ENCODE peak calls at places on chromosome X, in eight cellular contexts. One of them, this sample, is unnamed.

GRCh38 chrX:10173331-10173900 is 16.6 kb downstream of the CLCN4 start:
- DNase-seq in PC-3: no peak
- DNase-seq in fibroblast of lung: peak; percentile 95
- DNase-seq in mammary epithelial cell: peak; percentile 85
- DNase-seq in fibroblast of mammary gland: peak; percentile 93
- DNase-seq in lower leg skin: peak; percentile 38
- DNase-seq in CD4-positive, alpha-beta T cell: no peak
- DNase-seq in progenitor cell of endocrine pancreas: no peak
- DNase-seq in this sample: no peak

GRCh38 chrX:31524182-31524581 is 452.3 kb upstream of the FTHL17 start:
- DNase-seq in lower leg skin: no peak
- DNase-seq in progenitor cell of endocrine pancreas: no peak
- DNase-seq in PC-3: no peak
- DNase-seq in mammary epithelial cell: no peak
- DNase-seq in CD4-positive, alpha-beta T cell: no peak
- DNase-seq in fibroblast of lung: peak; percentile 32
- DNase-seq in fibroblast of mammary gland: no peak
- DNase-seq in this sample: no peak

GRCh38 chrX:151703487-151703886 is 8.2 kb downstream of the PRRG3 start:
- DNase-seq in progenitor cell of endocrine pancreas: no peak
- DNase-seq in PC-3: no peak
- DNase-seq in fibroblast of lung: peak; percentile 29
- DNase-seq in CD4-positive, alpha-beta T cell: no peak
- DNase-seq in lower leg skin: no peak
- DNase-seq in fibroblast of mammary gland: peak; percentile 53
- DNase-seq in mammary epithelial cell: no peak
- DNase-seq in this sample: no peak

GRCh38 chrX:70219938-70220764 is 14.3 kb upstream of the AWAT1 start:
- DNase-seq in CD4-positive, alpha-beta T cell: no peak
- DNase-seq in fibroblast of lung: peak; percentile 23
- DNase-seq in PC-3: peak; percentile 93
- DNase-seq in progenitor cell of endocrine pancreas: no peak
- DNase-seq in fibroblast of mammary gland: peak; percentile 79
- DNase-seq in mammary epithelial cell: peak; percentile 63
- DNase-seq in lower leg skin: peak; percentile 71
- DNase-seq in this sample: no peak

GRCh38 chrX:151825927-151826471 is 86.7 kb upstream of the MAGEA4 start:
- DNase-seq in CD4-positive, alpha-beta T cell: no peak
- DNase-seq in lower leg skin: peak; percentile 58
- DNase-seq in mammary epithelial cell: peak; percentile 59
- DNase-seq in fibroblast of lung: peak; percentile 91
- DNase-seq in fibroblast of mammary gland: peak; percentile 89
- DNase-seq in progenitor cell of endocrine pancreas: no peak
- DNase-seq in PC-3: peak; percentile 22
- DNase-seq in this sample: no peak

GRCh38 chrX:49844622-49845021 is 15.5 kb downstream of the PAGE4 start:
- DNase-seq in fibroblast of lung: no peak
- DNase-seq in mammary epithelial cell: no peak
- DNase-seq in lower leg skin: no peak
- DNase-seq in fibroblast of mammary gland: no peak
- DNase-seq in CD4-positive, alpha-beta T cell: no peak
- DNase-seq in PC-3: no peak
- DNase-seq in progenitor cell of endocrine pancreas: no peak
- DNase-seq in this sample: no peak

GRCh38 chrX:107451754-107452153 is 2.3 kb downstream of the FRMPD3 start:
- DNase-seq in lower leg skin: no peak
- DNase-seq in mammary epithelial cell: no peak
- DNase-seq in CD4-positive, alpha-beta T cell: no peak
- DNase-seq in progenitor cell of endocrine pancreas: no peak
- DNase-seq in fibroblast of mammary gland: no peak
- DNase-seq in PC-3: no peak
- DNase-seq in fibroblast of lung: no peak
- DNase-seq in this sample: no peak

GRCh38 chrX:106378616-106379015 is 210.5 kb downstream of the PWWP3B start:
- DNase-seq in progenitor cell of endocrine pancreas: no peak
- DNase-seq in CD4-positive, alpha-beta T cell: no peak
- DNase-seq in PC-3: no peak
- DNase-seq in lower leg skin: no peak
- DNase-seq in mammary epithelial cell: no peak
- DNase-seq in fibroblast of lung: no peak
- DNase-seq in fibroblast of mammary gland: no peak
- DNase-seq in this sample: no peak

GRCh38 chrX:24350217-24350616 is 10.2 kb upstream of the SUPT20HL1 start:
- DNase-seq in fibroblast of mammary gland: no peak
- DNase-seq in lower leg skin: no peak
- DNase-seq in progenitor cell of endocrine pancreas: no peak
- DNase-seq in PC-3: no peak
- DNase-seq in fibroblast of lung: no peak
- DNase-seq in mammary epithelial cell: no peak
- DNase-seq in CD4-positive, alpha-beta T cell: no peak
- DNase-seq in this sample: no peak

GRCh38 chrX:135923353-135923752 is 29.8 kb downstream of the SAGE1 start:
- DNase-seq in CD4-positive, alpha-beta T cell: no peak
- DNase-seq in progenitor cell of endocrine pancreas: no peak
- DNase-seq in fibroblast of mammary gland: no peak
- DNase-seq in PC-3: peak; percentile 46
- DNase-seq in lower leg skin: no peak
- DNase-seq in fibroblast of lung: no peak
- DNase-seq in mammary epithelial cell: no peak
- DNase-seq in this sample: no peak

GRCh38 chrX:21847342-21847741 is 7.9 kb downstream of the MBTPS2 start:
- DNase-seq in lower leg skin: no peak
- DNase-seq in PC-3: no peak
- DNase-seq in CD4-positive, alpha-beta T cell: no peak
- DNase-seq in mammary epithelial cell: no peak
- DNase-seq in fibroblast of mammary gland: no peak
- DNase-seq in progenitor cell of endocrine pancreas: no peak
- DNase-seq in fibroblast of lung: no peak
- DNase-seq in this sample: no peak

GRCh38 chrX:50200907-50201306 is at the start of gene AKAP4:
- DNase-seq in fibroblast of lung: no peak
- DNase-seq in lower leg skin: no peak
- DNase-seq in progenitor cell of endocrine pancreas: no peak
- DNase-seq in mammary epithelial cell: no peak
- DNase-seq in fibroblast of mammary gland: no peak
- DNase-seq in PC-3: no peak
- DNase-seq in CD4-positive, alpha-beta T cell: no peak
- DNase-seq in this sample: no peak

GRCh38 chrX:64662876-64663275 is 267.6 kb upstream of the MTMR8 start:
- DNase-seq in fibroblast of lung: no peak
- DNase-seq in CD4-positive, alpha-beta T cell: no peak
- DNase-seq in fibroblast of mammary gland: no peak
- DNase-seq in progenitor cell of endocrine pancreas: no peak
- DNase-seq in mammary epithelial cell: no peak
- DNase-seq in PC-3: no peak
- DNase-seq in lower leg skin: no peak
- DNase-seq in this sample: no peak

GRCh38 chrX:2391869-2392606 is 108.7 kb downstream of the DHRSX start:
- DNase-seq in fibroblast of lung: peak; percentile 96
- DNase-seq in mammary epithelial cell: peak; percentile 93
- DNase-seq in progenitor cell of endocrine pancreas: no peak
- DNase-seq in lower leg skin: no peak
- DNase-seq in fibroblast of mammary gland: peak; percentile 80
- DNase-seq in CD4-positive, alpha-beta T cell: no peak
- DNase-seq in PC-3: peak; percentile 93
- DNase-seq in this sample: no peak

GRCh38 chrX:131816551-131817136 is 206.5 kb upstream of the STK26 start:
- DNase-seq in lower leg skin: peak; percentile 65
- DNase-seq in PC-3: peak; percentile 83
- DNase-seq in fibroblast of lung: peak; percentile 58
- DNase-seq in fibroblast of mammary gland: peak; percentile 75
- DNase-seq in progenitor cell of endocrine pancreas: no peak
- DNase-seq in mammary epithelial cell: peak; percentile 83
- DNase-seq in CD4-positive, alpha-beta T cell: peak; percentile 77
- DNase-seq in this sample: no peak

GRCh38 chrX:154516655-154517100 is 646 bp upstream of the FAM3A start:
- DNase-seq in progenitor cell of endocrine pancreas: no peak
- DNase-seq in mammary epithelial cell: no peak
- DNase-seq in PC-3: no peak
- DNase-seq in lower leg skin: no peak
- DNase-seq in fibroblast of lung: peak; percentile 50
- DNase-seq in CD4-positive, alpha-beta T cell: no peak
- DNase-seq in fibroblast of mammary gland: peak; percentile 71
- DNase-seq in this sample: no peak

GRCh38 chrX:155020591-155020990 is 1.9 kb downstream of the F8 start:
- DNase-seq in fibroblast of mammary gland: no peak
- DNase-seq in CD4-positive, alpha-beta T cell: no peak
- DNase-seq in mammary epithelial cell: no peak
- DNase-seq in progenitor cell of endocrine pancreas: no peak
- DNase-seq in PC-3: no peak
- DNase-seq in fibroblast of lung: no peak
- DNase-seq in lower leg skin: no peak
- DNase-seq in this sample: no peak

GRCh38 chrX:94058728-94059382 is 384.8 kb downstream of the FAM133A start:
- DNase-seq in fibroblast of lung: no peak
- DNase-seq in progenitor cell of endocrine pancreas: no peak
- DNase-seq in CD4-positive, alpha-beta T cell: no peak
- DNase-seq in lower leg skin: no peak
- DNase-seq in fibroblast of mammary gland: peak; percentile 8
- DNase-seq in mammary epithelial cell: peak; percentile 20
- DNase-seq in PC-3: peak; percentile 39
- DNase-seq in this sample: no peak

GRCh38 chrX:102651968-102652744 is 873 bp downstream of the GPRASP1 start:
- DNase-seq in fibroblast of mammary gland: peak; percentile 42
- DNase-seq in mammary epithelial cell: no peak
- DNase-seq in progenitor cell of endocrine pancreas: no peak
- DNase-seq in CD4-positive, alpha-beta T cell: peak; percentile 70
- DNase-seq in lower leg skin: no peak
- DNase-seq in fibroblast of lung: peak; percentile 35
- DNase-seq in PC-3: no peak
- DNase-seq in this sample: no peak

GRCh38 chrX:102712967-102713677 is 874 bp downstream of the GPRASP2 start:
- DNase-seq in fibroblast of mammary gland: peak; percentile 52
- DNase-seq in fibroblast of lung: peak; percentile 54
- DNase-seq in lower leg skin: peak; percentile 43
- DNase-seq in progenitor cell of endocrine pancreas: no peak
- DNase-seq in mammary epithelial cell: peak; percentile 40
- DNase-seq in PC-3: peak; percentile 66
- DNase-seq in CD4-positive, alpha-beta T cell: no peak
- DNase-seq in this sample: no peak

GRCh38 chrX:18809641-18810040 is 102.2 kb downstream of the PPEF1 start:
- DNase-seq in fibroblast of mammary gland: no peak
- DNase-seq in progenitor cell of endocrine pancreas: no peak
- DNase-seq in fibroblast of lung: no peak
- DNase-seq in CD4-positive, alpha-beta T cell: no peak
- DNase-seq in mammary epithelial cell: no peak
- DNase-seq in lower leg skin: no peak
- DNase-seq in PC-3: no peak
- DNase-seq in this sample: no peak

GRCh38 chrX:113260474-113260873 is 419.8 kb upstream of the AMOT start:
- DNase-seq in lower leg skin: no peak
- DNase-seq in fibroblast of lung: no peak
- DNase-seq in CD4-positive, alpha-beta T cell: no peak
- DNase-seq in mammary epithelial cell: no peak
- DNase-seq in fibroblast of mammary gland: peak; percentile 20
- DNase-seq in PC-3: no peak
- DNase-seq in progenitor cell of endocrine pancreas: no peak
- DNase-seq in this sample: no peak
- TF ChIP-seq CTCF in lower leg skin: no peak
- TF ChIP-seq CTCF in fibroblast of lung: no peak
- TF ChIP-seq CTCF in CD4-positive, alpha-beta T cell: no peak
- TF ChIP-seq CTCF in mammary epithelial cell: peak; percentile 9
- TF ChIP-seq CTCF in fibroblast of mammary gland: peak; percentile 45
- TF ChIP-seq CTCF in PC-3: no peak
- TF ChIP-seq CTCF in progenitor cell of endocrine pancreas: peak; percentile 36
- TF ChIP-seq CTCF in this sample: no peak

GRCh38 chrX:7170903-7171302 is 22.9 kb upstream of the PUDP start:
- DNase-seq in progenitor cell of endocrine pancreas: no peak
- DNase-seq in fibroblast of mammary gland: peak; percentile 37
- DNase-seq in fibroblast of lung: no peak
- DNase-seq in mammary epithelial cell: no peak
- DNase-seq in lower leg skin: no peak
- DNase-seq in CD4-positive, alpha-beta T cell: no peak
- DNase-seq in PC-3: peak; percentile 43
- DNase-seq in this sample: no peak
- TF ChIP-seq CTCF in progenitor cell of endocrine pancreas: peak; percentile 45
- TF ChIP-seq CTCF in fibroblast of mammary gland: peak; percentile 33
- TF ChIP-seq CTCF in fibroblast of lung: no peak
- TF ChIP-seq CTCF in mammary epithelial cell: peak; percentile 38
- TF ChIP-seq CTCF in lower leg skin: no peak
- TF ChIP-seq CTCF in CD4-positive, alpha-beta T cell: peak; percentile 48
- TF ChIP-seq CTCF in PC-3: peak; percentile 59
- TF ChIP-seq CTCF in this sample: no peak

GRCh38 chrX:56833626-56834025 is 104.6 kb downstream of the NBDY start:
- DNase-seq in progenitor cell of endocrine pancreas: no peak
- DNase-seq in mammary epithelial cell: peak; percentile 37
- DNase-seq in lower leg skin: no peak
- DNase-seq in CD4-positive, alpha-beta T cell: no peak
- DNase-seq in fibroblast of lung: peak; percentile 1
- DNase-seq in fibroblast of mammary gland: no peak
- DNase-seq in PC-3: no peak
- DNase-seq in this sample: no peak
- TF ChIP-seq CTCF in progenitor cell of endocrine pancreas: no peak
- TF ChIP-seq CTCF in mammary epithelial cell: no peak
- TF ChIP-seq CTCF in lower leg skin: no peak
- TF ChIP-seq CTCF in CD4-positive, alpha-beta T cell: no peak
- TF ChIP-seq CTCF in fibroblast of lung: no peak
- TF ChIP-seq CTCF in fibroblast of mammary gland: no peak
- TF ChIP-seq CTCF in PC-3: no peak
- TF ChIP-seq CTCF in this sample: no peak

GRCh38 chrX:14506866-14507265 is 22.5 kb upstream of the GLRA2 start:
- DNase-seq in progenitor cell of endocrine pancreas: no peak
- DNase-seq in PC-3: peak; percentile 19
- DNase-seq in fibroblast of mammary gland: no peak
- DNase-seq in lower leg skin: no peak
- DNase-seq in CD4-positive, alpha-beta T cell: no peak
- DNase-seq in mammary epithelial cell: peak; percentile 11
- DNase-seq in fibroblast of lung: no peak
- DNase-seq in this sample: no peak

GRCh38 chrX:14505648-14506047 is 23.7 kb upstream of the GLRA2 start:
- DNase-seq in fibroblast of mammary gland: no peak
- DNase-seq in CD4-positive, alpha-beta T cell: no peak
- DNase-seq in PC-3: no peak
- DNase-seq in mammary epithelial cell: no peak
- DNase-seq in progenitor cell of endocrine pancreas: no peak
- DNase-seq in fibroblast of lung: no peak
- DNase-seq in lower leg skin: no peak
- DNase-seq in this sample: no peak

GRCh38 chrX:14501312-14501711 is 28.0 kb upstream of the GLRA2 start:
- DNase-seq in fibroblast of lung: no peak
- DNase-seq in progenitor cell of endocrine pancreas: no peak
- DNase-seq in fibroblast of mammary gland: no peak
- DNase-seq in PC-3: no peak
- DNase-seq in mammary epithelial cell: no peak
- DNase-seq in CD4-positive, alpha-beta T cell: no peak
- DNase-seq in lower leg skin: no peak
- DNase-seq in this sample: no peak

GRCh38 chrX:14508025-14508690 is 21.2 kb upstream of the GLRA2 start:
- DNase-seq in progenitor cell of endocrine pancreas: no peak
- DNase-seq in fibroblast of mammary gland: no peak
- DNase-seq in lower leg skin: no peak
- DNase-seq in CD4-positive, alpha-beta T cell: no peak
- DNase-seq in fibroblast of lung: no peak
- DNase-seq in mammary epithelial cell: peak; percentile 39
- DNase-seq in PC-3: peak; percentile 32
- DNase-seq in this sample: no peak

GRCh38 chrX:14504960-14505538 is 24.3 kb upstream of the GLRA2 start:
- DNase-seq in progenitor cell of endocrine pancreas: no peak
- DNase-seq in fibroblast of lung: no peak
- DNase-seq in CD4-positive, alpha-beta T cell: no peak
- DNase-seq in lower leg skin: no peak
- DNase-seq in fibroblast of mammary gland: no peak
- DNase-seq in PC-3: peak; percentile 55
- DNase-seq in mammary epithelial cell: peak; percentile 47
- DNase-seq in this sample: no peak
- TF ChIP-seq CTCF in progenitor cell of endocrine pancreas: no peak
- TF ChIP-seq CTCF in fibroblast of lung: no peak
- TF ChIP-seq CTCF in CD4-positive, alpha-beta T cell: no peak
- TF ChIP-seq CTCF in lower leg skin: no peak
- TF ChIP-seq CTCF in fibroblast of mammary gland: no peak
- TF ChIP-seq CTCF in PC-3: no peak
- TF ChIP-seq CTCF in mammary epithelial cell: no peak
- TF ChIP-seq CTCF in this sample: no peak

This sample was measured in thoracic aorta.